ENCODE peak calls at places on chromosomes 3 and 15, in ten cellular contexts. Y is nephron progenitor cell; L is esophagus squamous epithelium; B is choroid plexus epithelial cell; E is fibroblast of pulmonary artery; W is glutamatergic neuron; Q is activated CD8-positive, alpha-beta T cell treated with anti-CD3 and anti-CD28 coated beads for 36 hours; R is body of pancreas; Z is AG04450; S is K562. D is an unnamed sample.

GRCh38 chr3:190596341-190597285 is 82.7 kb downstream of the IL1RAP start:
- DNase-seq in W (no peak), S (no peak), E (no peak), B (no peak), Z (no peak), R (no peak), Y (no peak), Q (no peak), L (no peak), D (no peak)

GRCh38 chr15:101614001-101614585 is 38.1 kb downstream of the TM2D3 start:
- DNase-seq in R (no peak), S (no peak), E (no peak), Y (no peak), L (no peak), W (no peak), Q (no peak), B (no peak), Z (no peak), D (no peak)

GRCh38 chr3:32961189-32961715 is 9.8 kb downstream of the CCR4 start:
- DNase-seq in S (no peak), B (peak; percentile 26), Z (no peak), Y (no peak), R (no peak), E (no peak), W (no peak), Q (peak; percentile 33), L (no peak), D (no peak)

GRCh38 chr3:55595420-55595819 is 108.3 kb upstream of the WNT5A start:
- DNase-seq in Y (no peak), Q (no peak), W (no peak), E (no peak), L (no peak), B (no peak), Z (no peak), R (no peak), S (no peak), D (no peak)

GRCh38 chr3:141547791-141548190 is 61.0 kb downstream of the RASA2 start:
- DNase-seq in W (no peak), Z (no peak), L (no peak), Q (no peak), S (no peak), E (no peak), Y (no peak), R (no peak), B (no peak), D (no peak)

GRCh38 chr3:174495231-174495755 is 363.8 kb upstream of the NAALADL2 start:
- DNase-seq in W (no peak), Q (no peak), R (no peak), B (peak; percentile 17), Y (no peak), L (no peak), E (no peak), Z (no peak), S (no peak), D (no peak)

GRCh38 chr15:53072077-53072476 is 281.9 kb upstream of the ONECUT1 start:
- DNase-seq in Z (no peak), W (no peak), B (peak; percentile 6), E (peak; percentile 10), R (peak; percentile 98), Q (peak; percentile 38), L (no peak), Y (peak; percentile 91), S (no peak), D (peak; percentile 96)

GRCh38 chr3:15291589-15292541 is 40.5 kb downstream of the SH3BP5 start:
- DNase-seq in B (peak; percentile 64), L (no peak), Z (no peak), Y (no peak), W (no peak), S (no peak), Q (peak; percentile 85), E (peak; percentile 55), R (peak; percentile 36), D (no peak)

GRCh38 chr3:195151866-195152526 is 119.0 kb downstream of the XXYLT1 start:
- DNase-seq in Y (no peak), L (no peak), W (no peak), Q (no peak), B (peak; percentile 80), Z (no peak), R (no peak), E (peak; percentile 90), S (no peak), D (peak; percentile 45)

GRCh38 chr3:126102530-126102951 is 18.6 kb upstream of the SLC41A3 start:
- DNase-seq in Z (no peak), R (no peak), B (no peak), W (no peak), Q (no peak), Y (no peak), E (no peak), L (no peak), S (no peak), D (no peak)

GRCh38 chr3:44988073-44988472 is 12.0 kb downstream of the EXOSC7 start:
- DNase-seq in E (no peak), R (no peak), Q (peak; percentile 26), W (no peak), Z (no peak), B (peak; percentile 50), L (no peak), Y (no peak), S (no peak), D (no peak)

GRCh38 chr3:12138044-12138443 is 20.7 kb downstream of the TIMP4 start:
- DNase-seq in W (peak; percentile 41), R (peak; percentile 10), Z (no peak), B (peak; percentile 59), S (peak; percentile 22), E (peak; percentile 56), Y (peak; percentile 20), Q (peak; percentile 56), L (no peak), D (peak; percentile 33)

DNA sequence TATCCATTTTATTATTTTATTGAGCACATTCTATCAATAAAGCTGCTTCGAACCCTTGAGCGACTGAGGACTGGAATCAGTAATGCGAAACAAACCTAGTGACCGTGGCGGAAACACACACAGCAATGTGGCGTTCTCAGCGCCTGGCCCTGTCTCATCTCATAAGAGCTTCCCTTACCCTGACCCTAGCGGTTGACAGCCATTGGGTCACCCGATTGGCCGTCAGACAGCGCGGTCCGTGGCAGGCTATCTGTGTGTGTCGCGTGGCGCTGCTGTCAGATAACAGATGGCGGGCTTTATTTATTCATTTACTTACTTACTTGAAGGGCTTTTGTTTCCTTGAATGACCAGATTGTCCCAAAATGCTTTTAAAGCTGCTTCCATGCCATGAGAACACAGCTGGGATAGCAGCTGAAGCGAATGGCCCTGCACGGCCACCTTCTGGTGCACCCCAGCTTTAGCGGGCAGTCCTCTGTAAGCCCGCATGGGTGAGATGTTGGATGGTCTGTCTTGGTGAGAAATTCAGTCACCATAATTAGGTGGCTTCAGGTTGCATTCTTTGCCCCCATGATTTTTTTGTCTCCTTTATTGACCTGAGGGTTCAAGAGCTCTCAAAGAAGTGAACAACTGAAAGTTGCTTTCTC is 215.5 kb upstream of the BHLHE40 start:
- DNase-seq in B (no peak), R (no peak), Z (no peak), W (no peak), E (no peak), S (no peak), Q (no peak), Y (no peak), L (no peak), D (no peak)
- TF ChIP-seq CTCF in B (no peak), R (no peak), Z (no peak), W (no peak), E (no peak), S (no peak), Q (no peak), Y (no peak), L (no peak), D (no peak)

GRCh38 chr3:68007621-68008226 is 353.3 kb upstream of the SUCLG2 start:
- DNase-seq in B (no peak), Q (peak; percentile 33), Y (peak; percentile 62), W (peak; percentile 58), S (no peak), R (no peak), L (no peak), Z (no peak), E (no peak), D (peak; percentile 33)
- TF ChIP-seq CTCF in B (no peak), Q (peak; percentile 25), Y (peak; percentile 51), W (peak; percentile 49), S (no peak), R (no peak), L (no peak), Z (no peak), E (no peak), D (no peak)

DNA sequence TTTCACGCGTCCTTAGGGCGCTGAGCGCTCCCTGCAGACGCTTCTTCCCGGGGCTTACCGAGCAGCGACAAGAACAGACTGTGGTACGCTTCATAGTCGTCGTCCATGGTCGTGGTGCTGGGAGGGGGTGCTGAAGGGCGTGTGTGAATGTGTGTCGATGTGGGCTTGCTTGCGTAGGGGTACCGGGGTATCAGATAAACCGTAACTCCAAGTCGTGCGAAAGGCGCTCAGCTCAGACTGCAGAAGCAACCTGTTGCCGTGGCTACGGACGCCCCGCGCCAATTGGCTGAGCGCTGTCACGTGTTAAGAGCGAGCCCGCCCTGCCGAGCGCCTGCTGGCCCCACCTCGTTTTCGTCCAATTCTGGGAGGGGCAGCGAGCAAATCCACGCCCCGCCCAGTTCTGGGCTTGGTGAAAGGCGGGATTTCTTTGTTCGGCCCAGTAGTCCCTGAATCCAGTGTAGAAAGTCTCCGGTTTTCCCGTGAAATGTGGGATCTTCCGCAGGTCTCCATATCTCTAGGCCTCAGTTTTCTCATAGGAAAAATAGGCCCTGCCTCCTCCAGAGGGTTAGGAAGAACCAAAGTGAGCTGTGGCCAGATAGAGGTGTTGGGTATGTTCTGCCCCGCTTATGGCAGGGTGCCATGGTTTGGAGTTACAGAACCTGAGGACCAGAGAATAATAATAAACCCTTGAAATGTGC is at the start of gene EFCAB12:
- DNase-seq in Q (peak; percentile 93), L (peak; percentile 49), Z (peak; percentile 79), E (peak; percentile 94), Y (peak; percentile 97), W (peak; percentile 94), B (peak; percentile 96), R (peak; percentile 96), S (peak; percentile 91), D (peak; percentile 99)
- TF ChIP-seq CTCF in Q (no peak), L (no peak), Z (no peak), E (no peak), Y (no peak), W (no peak), B (peak; percentile 29), R (no peak), S (no peak), D (no peak)

GRCh38 chr3:61975936-61976335 is 397.4 kb downstream of the FEZF2 start:
- DNase-seq in L (no peak), Z (no peak), R (no peak), Q (no peak), W (no peak), S (no peak), B (no peak), Y (no peak), E (no peak), D (no peak)

GRCh38 chr3:61978460-61979419 is 394.6 kb downstream of the FEZF2 start:
- DNase-seq in W (no peak), B (no peak), Q (no peak), E (no peak), S (no peak), R (no peak), Y (no peak), L (no peak), Z (no peak), D (no peak)

GRCh38 chr3:61983479-61983878 is 389.9 kb downstream of the FEZF2 start:
- DNase-seq in B (no peak), Q (no peak), Z (no peak), R (no peak), Y (no peak), S (no peak), W (no peak), E (no peak), L (no peak), D (no peak)

GRCh38 chr3:61981005-61981404 is 392.3 kb downstream of the FEZF2 start:
- DNase-seq in Z (no peak), E (no peak), S (no peak), Y (no peak), Q (no peak), L (no peak), B (no peak), W (no peak), R (no peak), D (no peak)

GRCh38 chr3:61979645-61980430 is 393.5 kb downstream of the FEZF2 start:
- DNase-seq in Q (no peak), L (no peak), Z (no peak), R (no peak), Y (no peak), E (peak; percentile 32), W (no peak), S (no peak), B (peak; percentile 35), D (no peak)
- TF ChIP-seq CTCF in Q (no peak), L (no peak), Z (no peak), R (no peak), Y (no peak), E (no peak), W (no peak), S (no peak), B (no peak), D (no peak)

D was measured in Calu3.